ENCODE peak calls at places on chromosomes 13 and 19, in four cellular contexts. S, A, W and V are unnamed samples.

GRCh38 chr13:103525530-103525929 is 459.3 kb upstream of the SLC10A2 start:
- DNase-seq in S (no peak), A (no peak), W (no peak), V (no peak)

GRCh38 chr19:38211206-38211605 is 12.8 kb downstream of the DPF1 start:
- DNase-seq in S (no peak), A (no peak), W (no peak), V (no peak)

GRCh38 chr13:29454931-29455481 is 140.5 kb downstream of the SLC7A1 start:
- DNase-seq in S (peak), A (no peak), W (no peak), V (no peak)

GRCh38 chr19:40674291-40674690 is 16.2 kb downstream of the NUMBL start:
- DNase-seq in S (no peak), A (no peak), W (no peak), V (no peak)

GRCh38 chr19:13022111-13022858 is 27.0 kb downstream of the NFIX start:
- DNase-seq in S (peak), A (no peak), W (no peak), V (no peak)

GRCh38 chr13:30388401-30389283 is 33.7 kb upstream of the UBE2L5 start:
- DNase-seq in S (peak), A (no peak), W (no peak), V (no peak)

GRCh38 chr19:6970021-6970420 is 51.2 kb downstream of the MBD3L2B start:
- DNase-seq in S (no peak), A (no peak), W (no peak), V (no peak)

GRCh38 chr19:2119916-2120785 is 23.4 kb downstream of the IZUMO4 start:
- DNase-seq in S (no peak), A (no peak), W (no peak), V (no peak)

GRCh38 chr19:12779162-12779993 is 4.0 kb upstream of the HOOK2 start:
- DNase-seq in S (peak), A (no peak), W (no peak), V (no peak)

GRCh38 chr13:69423844-69424243 is 683.8 kb upstream of the ATXN8OS start:
- DNase-seq in S (no peak), A (no peak), W (no peak), V (no peak)

GRCh38 chr13:32894589-32895001 is 121.6 kb upstream of the KL start:
- DNase-seq in S (peak), A (no peak), W (no peak), V (no peak)

GRCh38 chr13:108597943-108598342 is 31.5 kb upstream of the MYO16 start:
- DNase-seq in S (no peak), A (no peak), W (no peak), V (no peak)

GRCh38 chr13:109211616-109212015 is 574.8 kb downstream of the IRS2 start:
- DNase-seq in S (peak), A (no peak), W (no peak), V (no peak)